ENCODE peak calls at places on chromosome 20, in six cellular contexts. One of them, this sample, is unnamed.

GRCh38 chr20:23407770-23408467 is 13.4 kb downstream of the NAPB start:
- DNase-seq in cardiac muscle cell: no peak
- DNase-seq in IMR-90: no peak
- DNase-seq in suprapubic skin: no peak
- DNase-seq in pancreas: no peak
- DNase-seq in prostate gland: no peak
- DNase-seq in this sample: no peak

GRCh38 chr20:52060794-52061714 is 130.5 kb downstream of the ZFP64 start:
- DNase-seq in prostate gland: no peak
- DNase-seq in cardiac muscle cell: peak; percentile 59
- DNase-seq in suprapubic skin: no peak
- DNase-seq in pancreas: no peak
- DNase-seq in IMR-90: no peak
- DNase-seq in this sample: peak; percentile 61

GRCh38 chr20:40638414-40638813 is 50.6 kb downstream of the MAFB start:
- DNase-seq in suprapubic skin: peak; percentile 43
- DNase-seq in cardiac muscle cell: no peak
- DNase-seq in pancreas: no peak
- DNase-seq in prostate gland: no peak
- DNase-seq in IMR-90: no peak
- DNase-seq in this sample: no peak

GRCh38 chr20:58603656-58604184 is 47.4 kb upstream of the STX16 start:
- DNase-seq in cardiac muscle cell: no peak
- DNase-seq in pancreas: no peak
- DNase-seq in suprapubic skin: no peak
- DNase-seq in IMR-90: peak; percentile 61
- DNase-seq in prostate gland: no peak
- DNase-seq in this sample: peak; percentile 38

GRCh38 chr20:51512645-51513044 is 29.9 kb downstream of the NFATC2 start:
- DNase-seq in pancreas: no peak
- DNase-seq in cardiac muscle cell: no peak
- DNase-seq in prostate gland: no peak
- DNase-seq in IMR-90: no peak
- DNase-seq in suprapubic skin: no peak
- DNase-seq in this sample: no peak

GRCh38 chr20:51420111-51420510 is 122.4 kb downstream of the NFATC2 start:
- DNase-seq in IMR-90: peak; percentile 62
- DNase-seq in suprapubic skin: no peak
- DNase-seq in cardiac muscle cell: no peak
- DNase-seq in pancreas: no peak
- DNase-seq in prostate gland: no peak
- DNase-seq in this sample: peak; percentile 47

GRCh38 chr20:43538855-43539700 is 19.7 kb upstream of the SGK2 start:
- DNase-seq in suprapubic skin: peak; percentile 61
- DNase-seq in prostate gland: no peak
- DNase-seq in IMR-90: peak; percentile 14
- DNase-seq in cardiac muscle cell: no peak
- DNase-seq in pancreas: peak; percentile 68
- DNase-seq in this sample: peak; percentile 26

GRCh38 chr20:42027746-42028268 is 409.6 kb upstream of the CHD6 start:
- DNase-seq in IMR-90: no peak
- DNase-seq in prostate gland: no peak
- DNase-seq in cardiac muscle cell: no peak
- DNase-seq in suprapubic skin: no peak
- DNase-seq in pancreas: no peak
- DNase-seq in this sample: no peak

GRCh38 chr20:62685781-62686555 is 22.7 kb upstream of the NTSR1 start:
- DNase-seq in pancreas: no peak
- DNase-seq in suprapubic skin: no peak
- DNase-seq in cardiac muscle cell: no peak
- DNase-seq in prostate gland: peak; percentile 32
- DNase-seq in IMR-90: no peak
- DNase-seq in this sample: no peak

GRCh38 chr20:34921436-34921835 is 34.2 kb downstream of the GSS start:
- DNase-seq in IMR-90: no peak
- DNase-seq in cardiac muscle cell: no peak
- DNase-seq in suprapubic skin: no peak
- DNase-seq in pancreas: no peak
- DNase-seq in prostate gland: no peak
- DNase-seq in this sample: no peak

GRCh38 chr20:58133020-58133419 is 95.4 kb downstream of the ANKRD60 start:
- DNase-seq in cardiac muscle cell: no peak
- DNase-seq in IMR-90: no peak
- DNase-seq in pancreas: no peak
- DNase-seq in prostate gland: no peak
- DNase-seq in suprapubic skin: peak; percentile 45
- DNase-seq in this sample: no peak

GRCh38 chr20:4726710-4727391 is 5.1 kb downstream of the PRND start:
- DNase-seq in cardiac muscle cell: peak; percentile 59
- DNase-seq in prostate gland: no peak
- DNase-seq in pancreas: no peak
- DNase-seq in suprapubic skin: no peak
- DNase-seq in IMR-90: peak; percentile 82
- DNase-seq in this sample: peak; percentile 49

GRCh38 chr20:55353206-55353605 is 652.1 kb downstream of the CBLN4 start:
- DNase-seq in prostate gland: no peak
- DNase-seq in pancreas: no peak
- DNase-seq in suprapubic skin: no peak
- DNase-seq in cardiac muscle cell: no peak
- DNase-seq in IMR-90: no peak
- DNase-seq in this sample: no peak

GRCh38 chr20:49831022-49831769 is 18.6 kb downstream of the SLC9A8 start:
- DNase-seq in suprapubic skin: no peak
- DNase-seq in pancreas: no peak
- DNase-seq in cardiac muscle cell: peak; percentile 87
- DNase-seq in IMR-90: no peak
- DNase-seq in prostate gland: no peak
- DNase-seq in this sample: peak; percentile 82
- H3K4me3 ChIP-seq in suprapubic skin: no peak overlapping the region
- H3K4me3 ChIP-seq in pancreas: no peak overlapping the region
- H3K4me3 ChIP-seq in cardiac muscle cell: no peak overlapping the region
- H3K4me3 ChIP-seq in IMR-90: no peak overlapping the region
- H3K4me3 ChIP-seq in prostate gland: no peak overlapping the region
- H3K4me3 ChIP-seq in this sample: no peak overlapping the region

GRCh38 chr20:16005612-16006493 is 567.4 kb downstream of the KIF16B start:
- DNase-seq in cardiac muscle cell: no peak
- DNase-seq in suprapubic skin: no peak
- DNase-seq in IMR-90: no peak
- DNase-seq in prostate gland: no peak
- DNase-seq in pancreas: no peak
- DNase-seq in this sample: no peak

GRCh38 chr20:16007164-16007563 is 566.1 kb downstream of the KIF16B start:
- DNase-seq in pancreas: no peak
- DNase-seq in cardiac muscle cell: no peak
- DNase-seq in suprapubic skin: no peak
- DNase-seq in prostate gland: no peak
- DNase-seq in IMR-90: no peak
- DNase-seq in this sample: no peak

GRCh38 chr20:16011061-16011460 is 562.2 kb downstream of the KIF16B start:
- DNase-seq in suprapubic skin: no peak
- DNase-seq in pancreas: no peak
- DNase-seq in prostate gland: no peak
- DNase-seq in IMR-90: no peak
- DNase-seq in cardiac muscle cell: no peak
- DNase-seq in this sample: no peak

GRCh38 chr20:16011519-16011918 is 561.7 kb downstream of the KIF16B start:
- DNase-seq in cardiac muscle cell: no peak
- DNase-seq in IMR-90: no peak
- DNase-seq in prostate gland: no peak
- DNase-seq in suprapubic skin: no peak
- DNase-seq in pancreas: no peak
- DNase-seq in this sample: no peak

DNA sequence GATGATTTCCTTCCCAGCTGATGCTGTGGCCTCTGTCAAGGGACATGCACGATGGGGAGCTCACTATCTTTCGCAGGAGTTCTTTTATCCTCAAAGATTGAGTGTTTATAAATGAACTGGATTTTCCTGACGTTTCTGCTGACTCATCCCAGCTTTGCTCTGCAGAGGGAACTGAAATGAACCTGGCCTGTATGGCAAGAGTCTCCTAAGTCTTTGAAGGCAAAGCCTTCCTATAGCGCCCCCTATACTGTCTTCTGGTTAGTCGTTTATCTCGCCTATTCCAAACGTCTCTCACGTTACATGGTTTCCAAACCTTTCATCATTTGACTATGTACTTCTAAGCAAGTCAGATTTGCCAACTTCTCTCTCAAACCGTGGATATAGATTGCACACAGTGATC is 565.3 kb downstream of the KIF16B start:
- DNase-seq in prostate gland: no peak
- DNase-seq in pancreas: no peak
- DNase-seq in IMR-90: no peak
- DNase-seq in cardiac muscle cell: no peak
- DNase-seq in suprapubic skin: no peak
- DNase-seq in this sample: no peak
- TF ChIP-seq CTCF in prostate gland: no peak
- TF ChIP-seq CTCF in pancreas: no peak
- TF ChIP-seq CTCF in IMR-90: no peak
- TF ChIP-seq CTCF in cardiac muscle cell: no peak
- TF ChIP-seq CTCF in suprapubic skin: no peak
- TF ChIP-seq CTCF in this sample: no peak

GRCh38 chr20:38164624-38165088 is 414 bp downstream of the TGM2 start:
- DNase-seq in IMR-90: no peak
- DNase-seq in prostate gland: no peak
- DNase-seq in suprapubic skin: no peak
- DNase-seq in cardiac muscle cell: no peak
- DNase-seq in pancreas: no peak
- DNase-seq in this sample: no peak

GRCh38 chr20:38166707-38167233 is 1.7 kb upstream of the TGM2 start:
- DNase-seq in suprapubic skin: no peak
- DNase-seq in IMR-90: no peak
- DNase-seq in cardiac muscle cell: no peak
- DNase-seq in prostate gland: no peak
- DNase-seq in pancreas: no peak
- DNase-seq in this sample: no peak

GRCh38 chr20:38165966-38166706 is 1.1 kb upstream of the TGM2 start:
- DNase-seq in suprapubic skin: no peak
- DNase-seq in pancreas: no peak
- DNase-seq in cardiac muscle cell: peak; percentile 66
- DNase-seq in IMR-90: peak; percentile 35
- DNase-seq in prostate gland: no peak
- DNase-seq in this sample: peak; percentile 56

GRCh38 chr20:38164069-38164468 is 1.0 kb downstream of the TGM2 start:
- DNase-seq in suprapubic skin: no peak
- DNase-seq in prostate gland: no peak
- DNase-seq in pancreas: no peak
- DNase-seq in cardiac muscle cell: no peak
- DNase-seq in IMR-90: no peak
- DNase-seq in this sample: no peak

GRCh38 chr20:38165089-38165965 is at the start of gene TGM2:
- DNase-seq in prostate gland: peak; percentile 72
- DNase-seq in pancreas: peak; percentile 81
- DNase-seq in cardiac muscle cell: peak; percentile 85
- DNase-seq in suprapubic skin: no peak
- DNase-seq in IMR-90: peak; percentile 69
- DNase-seq in this sample: peak; percentile 82
- H3K4me3 ChIP-seq in prostate gland: peak within 1 kb of the TSS; percentile 43
- H3K4me3 ChIP-seq in pancreas: peak within 1 kb of the TSS; percentile 20
- H3K4me3 ChIP-seq in cardiac muscle cell: peak within 1 kb of the TSS; percentile 41
- H3K4me3 ChIP-seq in suprapubic skin: peak within 1 kb of the TSS; percentile 43
- H3K4me3 ChIP-seq in IMR-90: peak within 1 kb of the TSS; percentile 50
- H3K4me3 ChIP-seq in this sample: peak within 1 kb of the TSS; percentile 63

DNA sequence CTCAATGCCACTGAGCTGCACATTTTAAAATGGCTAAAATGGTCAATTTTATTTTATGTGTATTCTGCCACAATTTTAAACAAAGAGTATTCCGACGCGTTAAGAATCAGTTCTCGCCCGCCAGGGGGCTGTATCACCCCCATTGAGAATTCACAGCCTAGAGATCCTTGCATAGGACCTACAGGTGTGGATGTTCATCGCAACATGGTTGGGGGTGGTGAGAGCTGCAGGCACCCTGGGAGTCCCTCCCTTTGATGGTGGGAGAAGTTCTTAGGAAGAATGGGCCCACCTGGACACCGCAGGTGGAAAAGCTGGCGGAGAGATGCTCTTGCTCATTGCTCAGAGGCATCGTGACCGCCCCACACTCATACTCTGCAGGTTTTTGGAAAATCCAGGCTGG is 63.5 kb downstream of the SLC2A10 start:
- DNase-seq in IMR-90: no peak
- DNase-seq in pancreas: no peak
- DNase-seq in prostate gland: no peak
- DNase-seq in suprapubic skin: no peak
- DNase-seq in cardiac muscle cell: no peak
- DNase-seq in this sample: no peak
- TF ChIP-seq CTCF in IMR-90: no peak
- TF ChIP-seq CTCF in pancreas: no peak
- TF ChIP-seq CTCF in prostate gland: peak; percentile 46
- TF ChIP-seq CTCF in suprapubic skin: no peak
- TF ChIP-seq CTCF in cardiac muscle cell: peak; percentile 14
- TF ChIP-seq CTCF in this sample: peak; percentile 19

GRCh38 chr20:59958123-59958522 is at the start of gene CDH26:
- DNase-seq in cardiac muscle cell: no peak
- DNase-seq in pancreas: no peak
- DNase-seq in suprapubic skin: no peak
- DNase-seq in prostate gland: no peak
- DNase-seq in IMR-90: no peak
- DNase-seq in this sample: no peak
- H3K4me3 ChIP-seq in cardiac muscle cell: no peak within 1 kb of the TSS
- H3K4me3 ChIP-seq in pancreas: no peak within 1 kb of the TSS
- H3K4me3 ChIP-seq in suprapubic skin: no peak within 1 kb of the TSS
- H3K4me3 ChIP-seq in prostate gland: peak within 1 kb of the TSS; percentile 14
- H3K4me3 ChIP-seq in IMR-90: no peak within 1 kb of the TSS
- H3K4me3 ChIP-seq in this sample: no peak within 1 kb of the TSS

GRCh38 chr20:57079016-57080005 is 187.1 kb downstream of the BMP7 start:
- DNase-seq in pancreas: no peak
- DNase-seq in cardiac muscle cell: no peak
- DNase-seq in IMR-90: no peak
- DNase-seq in prostate gland: no peak
- DNase-seq in suprapubic skin: no peak
- DNase-seq in this sample: no peak

GRCh38 chr20:57083072-57083471 is 183.4 kb downstream of the BMP7 start:
- DNase-seq in IMR-90: no peak
- DNase-seq in prostate gland: no peak
- DNase-seq in cardiac muscle cell: no peak
- DNase-seq in suprapubic skin: no peak
- DNase-seq in pancreas: no peak
- DNase-seq in this sample: no peak

GRCh38 chr20:57082546-57082945 is 183.9 kb downstream of the BMP7 start:
- DNase-seq in IMR-90: no peak
- DNase-seq in pancreas: no peak
- DNase-seq in cardiac muscle cell: no peak
- DNase-seq in suprapubic skin: no peak
- DNase-seq in prostate gland: no peak
- DNase-seq in this sample: no peak

GRCh38 chr20:57078101-57078500 is 188.3 kb downstream of the BMP7 start:
- DNase-seq in prostate gland: no peak
- DNase-seq in pancreas: no peak
- DNase-seq in suprapubic skin: no peak
- DNase-seq in IMR-90: no peak
- DNase-seq in cardiac muscle cell: no peak
- DNase-seq in this sample: no peak

GRCh38 chr20:57080796-57081195 is 185.6 kb downstream of the BMP7 start:
- DNase-seq in pancreas: no peak
- DNase-seq in suprapubic skin: no peak
- DNase-seq in cardiac muscle cell: no peak
- DNase-seq in IMR-90: no peak
- DNase-seq in prostate gland: no peak
- DNase-seq in this sample: no peak
- TF ChIP-seq CTCF in pancreas: no peak
- TF ChIP-seq CTCF in suprapubic skin: no peak
- TF ChIP-seq CTCF in cardiac muscle cell: no peak
- TF ChIP-seq CTCF in IMR-90: no peak
- TF ChIP-seq CTCF in prostate gland: no peak
- TF ChIP-seq CTCF in this sample: no peak

GRCh38 chr20:2655331-2656116 is 3.1 kb downstream of the NOP56 start:
- DNase-seq in prostate gland: no peak
- DNase-seq in IMR-90: no peak
- DNase-seq in cardiac muscle cell: no peak
- DNase-seq in suprapubic skin: no peak
- DNase-seq in pancreas: no peak
- DNase-seq in this sample: no peak
- H3K4me3 ChIP-seq in prostate gland: no peak overlapping the region
- H3K4me3 ChIP-seq in IMR-90: no peak overlapping the region
- H3K4me3 ChIP-seq in cardiac muscle cell: no peak overlapping the region
- H3K4me3 ChIP-seq in suprapubic skin: no peak overlapping the region
- H3K4me3 ChIP-seq in pancreas: no peak overlapping the region
- H3K4me3 ChIP-seq in this sample: no peak overlapping the region

This sample was measured in fibroblast of pulmonary artery.